ENCODE peak calls at places on chromosome 5, in ten cellular contexts. One of them, this sample, is unnamed.

GRCh38 chr5:169265888-169266287 is 35.1 kb downstream of the SLIT3 start:
- DNase-seq in NCI-H1092: no peak
- DNase-seq in hypothalamus: no peak
- DNase-seq in NCI-H1105: no peak
- DNase-seq in mucosa of descending colon: no peak
- DNase-seq in fibroblast of mammary gland: peak
- DNase-seq in endothelial cell: no peak
- DNase-seq in NCI-H345: no peak
- DNase-seq in CD8-positive, alpha-beta memory T cell: no peak
- DNase-seq in choroid plexus epithelial cell: peak
- DNase-seq in this sample: no peak

GRCh38 chr5:14491505-14491904 is 90.1 kb upstream of the OTULINL start:
- DNase-seq in NCI-H1092: no peak
- DNase-seq in hypothalamus: no peak
- DNase-seq in NCI-H1105: no peak
- DNase-seq in mucosa of descending colon: no peak
- DNase-seq in fibroblast of mammary gland: peak
- DNase-seq in endothelial cell: no peak
- DNase-seq in NCI-H345: no peak
- DNase-seq in CD8-positive, alpha-beta memory T cell: no peak
- DNase-seq in choroid plexus epithelial cell: peak
- DNase-seq in this sample: no peak

GRCh38 chr5:33362915-33363314 is 77.8 kb upstream of the TARS1 start:
- DNase-seq in NCI-H1092: no peak
- DNase-seq in hypothalamus: no peak
- DNase-seq in NCI-H1105: no peak
- DNase-seq in mucosa of descending colon: no peak
- DNase-seq in fibroblast of mammary gland: peak
- DNase-seq in endothelial cell: peak
- DNase-seq in NCI-H345: no peak
- DNase-seq in CD8-positive, alpha-beta memory T cell: no peak
- DNase-seq in choroid plexus epithelial cell: peak
- DNase-seq in this sample: no peak

GRCh38 chr5:66498791-66499207 is 97.4 kb upstream of the MAST4 start:
- DNase-seq in NCI-H1092: no peak
- DNase-seq in hypothalamus: no peak
- DNase-seq in NCI-H1105: no peak
- DNase-seq in mucosa of descending colon: no peak
- DNase-seq in fibroblast of mammary gland: peak
- DNase-seq in endothelial cell: no peak
- DNase-seq in NCI-H345: no peak
- DNase-seq in CD8-positive, alpha-beta memory T cell: no peak
- DNase-seq in choroid plexus epithelial cell: no peak
- DNase-seq in this sample: peak

GRCh38 chr5:142720561-142721275 is 34.8 kb upstream of the FGF1 start:
- DNase-seq in NCI-H1092: peak
- DNase-seq in hypothalamus: no peak
- DNase-seq in NCI-H1105: peak
- DNase-seq in mucosa of descending colon: peak
- DNase-seq in fibroblast of mammary gland: no peak
- DNase-seq in endothelial cell: no peak
- DNase-seq in NCI-H345: peak
- DNase-seq in CD8-positive, alpha-beta memory T cell: no peak
- DNase-seq in choroid plexus epithelial cell: no peak
- DNase-seq in this sample: peak

GRCh38 chr5:154368041-154368800 is 77.6 kb upstream of the SAP30L start:
- DNase-seq in NCI-H1092: no peak
- DNase-seq in hypothalamus: no peak
- DNase-seq in NCI-H1105: no peak
- DNase-seq in mucosa of descending colon: no peak
- DNase-seq in fibroblast of mammary gland: peak
- DNase-seq in endothelial cell: peak
- DNase-seq in NCI-H345: no peak
- DNase-seq in CD8-positive, alpha-beta memory T cell: no peak
- DNase-seq in choroid plexus epithelial cell: peak
- DNase-seq in this sample: peak

GRCh38 chr5:157350939-157351338 is 85.0 kb downstream of the CYFIP2 start:
- DNase-seq in NCI-H1092: no peak
- DNase-seq in hypothalamus: no peak
- DNase-seq in NCI-H1105: no peak
- DNase-seq in mucosa of descending colon: no peak
- DNase-seq in fibroblast of mammary gland: no peak
- DNase-seq in endothelial cell: no peak
- DNase-seq in NCI-H345: no peak
- DNase-seq in CD8-positive, alpha-beta memory T cell: no peak
- DNase-seq in choroid plexus epithelial cell: peak
- DNase-seq in this sample: no peak

GRCh38 chr5:173296737-173297676 is 31.2 kb downstream of the STC2 start:
- DNase-seq in NCI-H1092: no peak
- DNase-seq in hypothalamus: no peak
- DNase-seq in NCI-H1105: no peak
- DNase-seq in mucosa of descending colon: no peak
- DNase-seq in fibroblast of mammary gland: no peak
- DNase-seq in endothelial cell: no peak
- DNase-seq in NCI-H345: no peak
- DNase-seq in CD8-positive, alpha-beta memory T cell: no peak
- DNase-seq in choroid plexus epithelial cell: no peak
- DNase-seq in this sample: no peak

GRCh38 chr5:122264610-122265009 is 47.4 kb upstream of the SNCAIP start:
- DNase-seq in NCI-H1092: no peak
- DNase-seq in hypothalamus: no peak
- DNase-seq in NCI-H1105: no peak
- DNase-seq in mucosa of descending colon: no peak
- DNase-seq in fibroblast of mammary gland: no peak
- DNase-seq in endothelial cell: no peak
- DNase-seq in NCI-H345: no peak
- DNase-seq in CD8-positive, alpha-beta memory T cell: no peak
- DNase-seq in choroid plexus epithelial cell: no peak
- DNase-seq in this sample: no peak

GRCh38 chr5:172630961-172631360 is 10.1 kb upstream of the NEURL1B start:
- DNase-seq in NCI-H1092: no peak
- DNase-seq in hypothalamus: no peak
- DNase-seq in NCI-H1105: no peak
- DNase-seq in mucosa of descending colon: no peak
- DNase-seq in fibroblast of mammary gland: no peak
- DNase-seq in endothelial cell: no peak
- DNase-seq in NCI-H345: peak
- DNase-seq in CD8-positive, alpha-beta memory T cell: no peak
- DNase-seq in choroid plexus epithelial cell: no peak
- DNase-seq in this sample: no peak

GRCh38 chr5:179608131-179608581 is 15.3 kb downstream of the HNRNPH1 start:
- DNase-seq in NCI-H1092: no peak
- DNase-seq in hypothalamus: no peak
- DNase-seq in NCI-H1105: no peak
- DNase-seq in mucosa of descending colon: no peak
- DNase-seq in fibroblast of mammary gland: no peak
- DNase-seq in endothelial cell: no peak
- DNase-seq in NCI-H345: no peak
- DNase-seq in CD8-positive, alpha-beta memory T cell: no peak
- DNase-seq in choroid plexus epithelial cell: peak
- DNase-seq in this sample: no peak

GRCh38 chr5:83340511-83340918 is 131.0 kb upstream of the VCAN start:
- DNase-seq in NCI-H1092: no peak
- DNase-seq in hypothalamus: no peak
- DNase-seq in NCI-H1105: no peak
- DNase-seq in mucosa of descending colon: no peak
- DNase-seq in fibroblast of mammary gland: peak
- DNase-seq in endothelial cell: no peak
- DNase-seq in NCI-H345: no peak
- DNase-seq in CD8-positive, alpha-beta memory T cell: no peak
- DNase-seq in choroid plexus epithelial cell: no peak
- DNase-seq in this sample: no peak

GRCh38 chr5:76709762-76710161 is 6.2 kb upstream of the F2R start:
- DNase-seq in NCI-H1092: no peak
- DNase-seq in hypothalamus: no peak
- DNase-seq in NCI-H1105: no peak
- DNase-seq in mucosa of descending colon: no peak
- DNase-seq in fibroblast of mammary gland: peak
- DNase-seq in endothelial cell: no peak
- DNase-seq in NCI-H345: no peak
- DNase-seq in CD8-positive, alpha-beta memory T cell: no peak
- DNase-seq in choroid plexus epithelial cell: peak
- DNase-seq in this sample: no peak

GRCh38 chr5:174409971-174410370 is 314.4 kb upstream of the MSX2 start:
- DNase-seq in NCI-H1092: no peak
- DNase-seq in hypothalamus: no peak
- DNase-seq in NCI-H1105: no peak
- DNase-seq in mucosa of descending colon: no peak
- DNase-seq in fibroblast of mammary gland: no peak
- DNase-seq in endothelial cell: no peak
- DNase-seq in NCI-H345: no peak
- DNase-seq in CD8-positive, alpha-beta memory T cell: no peak
- DNase-seq in choroid plexus epithelial cell: no peak
- DNase-seq in this sample: no peak

GRCh38 chr5:113204525-113205161 is 228.0 kb downstream of the DCP2 start:
- DNase-seq in NCI-H1092: no peak
- DNase-seq in hypothalamus: no peak
- DNase-seq in NCI-H1105: no peak
- DNase-seq in mucosa of descending colon: peak
- DNase-seq in fibroblast of mammary gland: peak
- DNase-seq in endothelial cell: no peak
- DNase-seq in NCI-H345: no peak
- DNase-seq in CD8-positive, alpha-beta memory T cell: no peak
- DNase-seq in choroid plexus epithelial cell: peak
- DNase-seq in this sample: peak

GRCh38 chr5:72486371-72486770 is 20.8 kb downstream of the ZNF366 start:
- DNase-seq in NCI-H1092: no peak
- DNase-seq in hypothalamus: no peak
- DNase-seq in NCI-H1105: no peak
- DNase-seq in mucosa of descending colon: no peak
- DNase-seq in fibroblast of mammary gland: peak
- DNase-seq in endothelial cell: no peak
- DNase-seq in NCI-H345: no peak
- DNase-seq in CD8-positive, alpha-beta memory T cell: no peak
- DNase-seq in choroid plexus epithelial cell: peak
- DNase-seq in this sample: no peak

GRCh38 chr5:68711311-68712200 is 382.3 kb upstream of the SLC30A5 start:
- DNase-seq in NCI-H1092: no peak
- DNase-seq in hypothalamus: no peak
- DNase-seq in NCI-H1105: no peak
- DNase-seq in mucosa of descending colon: no peak
- DNase-seq in fibroblast of mammary gland: no peak
- DNase-seq in endothelial cell: no peak
- DNase-seq in NCI-H345: no peak
- DNase-seq in CD8-positive, alpha-beta memory T cell: peak
- DNase-seq in choroid plexus epithelial cell: no peak
- DNase-seq in this sample: no peak

GRCh38 chr5:132057498-132058255 is 2.8 kb upstream of the IL3 start:
- DNase-seq in NCI-H1092: no peak
- DNase-seq in hypothalamus: no peak
- DNase-seq in NCI-H1105: no peak
- DNase-seq in mucosa of descending colon: no peak
- DNase-seq in fibroblast of mammary gland: no peak
- DNase-seq in endothelial cell: no peak
- DNase-seq in NCI-H345: no peak
- DNase-seq in CD8-positive, alpha-beta memory T cell: no peak
- DNase-seq in choroid plexus epithelial cell: no peak
- DNase-seq in this sample: no peak

GRCh38 chr5:141986072-141986471 is 17.2 kb downstream of the RNF14 start:
- DNase-seq in NCI-H1092: no peak
- DNase-seq in hypothalamus: no peak
- DNase-seq in NCI-H1105: no peak
- DNase-seq in mucosa of descending colon: no peak
- DNase-seq in fibroblast of mammary gland: no peak
- DNase-seq in endothelial cell: no peak
- DNase-seq in NCI-H345: no peak
- DNase-seq in CD8-positive, alpha-beta memory T cell: no peak
- DNase-seq in choroid plexus epithelial cell: peak
- DNase-seq in this sample: no peak

GRCh38 chr5:143606043-143606752 is 202.7 kb upstream of the NR3C1 start:
- DNase-seq in NCI-H1092: no peak
- DNase-seq in hypothalamus: no peak
- DNase-seq in NCI-H1105: no peak
- DNase-seq in mucosa of descending colon: no peak
- DNase-seq in fibroblast of mammary gland: peak
- DNase-seq in endothelial cell: no peak
- DNase-seq in NCI-H345: no peak
- DNase-seq in CD8-positive, alpha-beta memory T cell: no peak
- DNase-seq in choroid plexus epithelial cell: no peak
- DNase-seq in this sample: no peak

GRCh38 chr5:151903243-151903653 is 21.4 kb downstream of the GLRA1 start:
- DNase-seq in NCI-H1092: no peak
- DNase-seq in hypothalamus: no peak
- DNase-seq in NCI-H1105: no peak
- DNase-seq in mucosa of descending colon: no peak
- DNase-seq in fibroblast of mammary gland: no peak
- DNase-seq in endothelial cell: no peak
- DNase-seq in NCI-H345: no peak
- DNase-seq in CD8-positive, alpha-beta memory T cell: no peak
- DNase-seq in choroid plexus epithelial cell: peak
- DNase-seq in this sample: no peak

GRCh38 chr5:112703866-112704820 is 33.5 kb upstream of the APC start:
- DNase-seq in NCI-H1092: no peak
- DNase-seq in hypothalamus: no peak
- DNase-seq in NCI-H1105: no peak
- DNase-seq in mucosa of descending colon: no peak
- DNase-seq in fibroblast of mammary gland: peak
- DNase-seq in endothelial cell: no peak
- DNase-seq in NCI-H345: no peak
- DNase-seq in CD8-positive, alpha-beta memory T cell: no peak
- DNase-seq in choroid plexus epithelial cell: peak
- DNase-seq in this sample: no peak

GRCh38 chr5:6423327-6424109 is 25.1 kb upstream of the UBE2QL1 start:
- DNase-seq in NCI-H1092: no peak
- DNase-seq in hypothalamus: no peak
- DNase-seq in NCI-H1105: no peak
- DNase-seq in mucosa of descending colon: no peak
- DNase-seq in fibroblast of mammary gland: no peak
- DNase-seq in endothelial cell: no peak
- DNase-seq in NCI-H345: no peak
- DNase-seq in CD8-positive, alpha-beta memory T cell: no peak
- DNase-seq in choroid plexus epithelial cell: no peak
- DNase-seq in this sample: no peak

GRCh38 chr5:133116601-133117000 is 64.8 kb downstream of the HSPA4 start:
- DNase-seq in NCI-H1092: no peak
- DNase-seq in hypothalamus: no peak
- DNase-seq in NCI-H1105: no peak
- DNase-seq in mucosa of descending colon: peak
- DNase-seq in fibroblast of mammary gland: no peak
- DNase-seq in endothelial cell: no peak
- DNase-seq in NCI-H345: no peak
- DNase-seq in CD8-positive, alpha-beta memory T cell: no peak
- DNase-seq in choroid plexus epithelial cell: no peak
- DNase-seq in this sample: no peak

GRCh38 chr5:142170254-142170953 is 61.8 kb downstream of the NDFIP1 start:
- DNase-seq in NCI-H1092: no peak
- DNase-seq in hypothalamus: no peak
- DNase-seq in NCI-H1105: no peak
- DNase-seq in mucosa of descending colon: no peak
- DNase-seq in fibroblast of mammary gland: no peak
- DNase-seq in endothelial cell: no peak
- DNase-seq in NCI-H345: no peak
- DNase-seq in CD8-positive, alpha-beta memory T cell: no peak
- DNase-seq in choroid plexus epithelial cell: no peak
- DNase-seq in this sample: peak

GRCh38 chr5:120103498-120103897 is 360.6 kb upstream of the PRR16 start:
- DNase-seq in NCI-H1092: no peak
- DNase-seq in hypothalamus: no peak
- DNase-seq in NCI-H1105: no peak
- DNase-seq in mucosa of descending colon: no peak
- DNase-seq in fibroblast of mammary gland: no peak
- DNase-seq in endothelial cell: no peak
- DNase-seq in NCI-H345: no peak
- DNase-seq in CD8-positive, alpha-beta memory T cell: no peak
- DNase-seq in choroid plexus epithelial cell: no peak
- DNase-seq in this sample: no peak

GRCh38 chr5:89028579-89029272 is 145.7 kb upstream of the MEF2C start:
- DNase-seq in NCI-H1092: no peak
- DNase-seq in hypothalamus: no peak
- DNase-seq in NCI-H1105: no peak
- DNase-seq in mucosa of descending colon: no peak
- DNase-seq in fibroblast of mammary gland: peak
- DNase-seq in endothelial cell: no peak
- DNase-seq in NCI-H345: no peak
- DNase-seq in CD8-positive, alpha-beta memory T cell: no peak
- DNase-seq in choroid plexus epithelial cell: peak
- DNase-seq in this sample: no peak

GRCh38 chr5:117182104-117182503 is 607.5 kb upstream of the SEMA6A start:
- DNase-seq in NCI-H1092: no peak
- DNase-seq in hypothalamus: no peak
- DNase-seq in NCI-H1105: no peak
- DNase-seq in mucosa of descending colon: no peak
- DNase-seq in fibroblast of mammary gland: no peak
- DNase-seq in endothelial cell: no peak
- DNase-seq in NCI-H345: no peak
- DNase-seq in CD8-positive, alpha-beta memory T cell: no peak
- DNase-seq in choroid plexus epithelial cell: no peak
- DNase-seq in this sample: no peak